ENCODE peak calls at places on chromosome 20, in eight cellular contexts. Z is tibial artery; E is activated CD4-positive, alpha-beta T cell treated with anti-CD3 and anti-CD28 coated beads for 4 hours; P is DMS53; M is H7; R is EH; N is A549; S is AG09319. D is an unnamed sample.

GRCh38 chr20:137668-138131 is 4.7 kb upstream of the DEFB126 start:
- DNase-seq in P (peak), Z (no peak), M (peak), E (no peak), R (no peak), S (no peak), N (peak), D (no peak)

GRCh38 chr20:869606-870005 is 36.1 kb downstream of the FAM110A start:
- DNase-seq in E (no peak), R (no peak), Z (no peak), S (no peak), P (no peak), M (no peak), N (no peak), D (no peak)

GRCh38 chr20:12414446-12415274 is 497.0 kb downstream of the BTBD3 start:
- DNase-seq in R (no peak), N (no peak), P (peak), S (no peak), Z (no peak), M (no peak), E (no peak), D (peak)

GRCh38 chr20:47791084-47791599 is 5.9 kb upstream of the SULF2 start:
- DNase-seq in Z (no peak), S (no peak), R (no peak), M (no peak), P (no peak), N (no peak), E (no peak), D (peak)

GRCh38 chr20:53210931-53211330 is 238.8 kb downstream of the TSHZ2 start:
- DNase-seq in M (no peak), Z (no peak), P (no peak), R (no peak), S (no peak), N (no peak), E (no peak), D (no peak)

GRCh38 chr20:2125474-2126112 is 24.0 kb downstream of the STK35 start:
- DNase-seq in Z (no peak), E (no peak), S (no peak), N (no peak), M (no peak), P (no peak), R (no peak), D (no peak)

GRCh38 chr20:36128463-36129176 is 25.9 kb upstream of the EPB41L1 start:
- DNase-seq in R (peak), Z (no peak), P (no peak), E (no peak), N (no peak), M (no peak), S (peak), D (peak)

GRCh38 chr20:37223053-37223452 is 38.6 kb downstream of the GHRH start:
- DNase-seq in N (no peak), M (no peak), R (peak), Z (peak), S (peak), E (no peak), P (peak), D (peak)

GRCh38 chr20:4076033-4076432 is 60.7 kb upstream of the RNF24 start:
- DNase-seq in E (no peak), P (no peak), Z (no peak), N (no peak), M (no peak), S (no peak), R (no peak), D (no peak)

GRCh38 chr20:43900496-43900895 is 14.2 kb upstream of the TOX2 start:
- DNase-seq in R (no peak), N (no peak), S (no peak), P (no peak), E (no peak), M (peak), Z (no peak), D (no peak)

GRCh38 chr20:23551383-23551782 is 16.9 kb downstream of the CST9L start:
- DNase-seq in S (no peak), Z (no peak), P (no peak), R (no peak), N (no peak), E (no peak), M (no peak), D (no peak)

GRCh38 chr20:3890410-3890751 is 1.2 kb downstream of the PANK2 start:
- DNase-seq in S (no peak), N (peak), E (no peak), R (peak), Z (peak), M (no peak), P (peak), D (peak)

GRCh38 chr20:44576297-44576696 is 6.1 kb upstream of the PKIG start:
- DNase-seq in E (no peak), P (peak), S (no peak), M (no peak), R (peak), Z (no peak), N (no peak), D (no peak)

GRCh38 chr20:11849270-11849920 is 68.3 kb upstream of the BTBD3 start:
- DNase-seq in Z (no peak), R (peak), N (no peak), E (no peak), M (no peak), P (no peak), S (no peak), D (no peak)

GRCh38 chr20:4542270-4542669 is 179.4 kb upstream of the PRND start:
- DNase-seq in S (no peak), E (no peak), R (no peak), N (no peak), M (no peak), Z (no peak), P (no peak), D (no peak)

GRCh38 chr20:8020314-8021079 is 936 bp upstream of the TMX4 start:
- DNase-seq in N (no peak), R (peak), Z (no peak), S (no peak), M (no peak), E (no peak), P (peak), D (no peak)

GRCh38 chr20:43840382-43841070 is 74.1 kb upstream of the TOX2 start:
- DNase-seq in N (peak), Z (no peak), M (peak), E (peak), P (peak), R (peak), S (no peak), D (peak)

GRCh38 chr20:63974402-63975200 is 4.8 kb downstream of the SAMD10 start:
- DNase-seq in N (no peak), S (no peak), R (peak), E (no peak), P (peak), Z (no peak), M (peak), D (no peak)

GRCh38 chr20:49543071-49543857 is 24.7 kb downstream of the PTGIS start:
- DNase-seq in R (no peak), E (no peak), M (no peak), P (no peak), Z (no peak), N (no peak), S (no peak), D (no peak)

GRCh38 chr20:3784226-3784853 is 2.2 kb downstream of the CENPB start:
- DNase-seq in Z (no peak), R (no peak), M (peak), P (no peak), S (no peak), N (no peak), E (no peak), D (no peak)

GRCh38 chr20:31806564-31807355 is 12.4 kb upstream of the MYLK2 start:
- DNase-seq in R (peak), N (no peak), P (no peak), M (no peak), S (no peak), E (no peak), Z (no peak), D (no peak)

GRCh38 chr20:63955846-63956663 is at the start of gene UCKL1:
- DNase-seq in R (peak), S (peak), E (peak), M (peak), Z (peak), N (peak), P (peak), D (peak)

GRCh38 chr20:58192567-58192966 is 35.9 kb downstream of the ANKRD60 start:
- DNase-seq in N (no peak), M (peak), Z (no peak), R (no peak), E (peak), S (no peak), P (no peak), D (no peak)

GRCh38 chr20:728022-728944 is 40.0 kb downstream of the SLC52A3 start:
- DNase-seq in S (no peak), E (peak), N (peak), P (peak), M (peak), R (peak), Z (no peak), D (peak)

GRCh38 chr20:32822189-32822588 is 2.4 kb downstream of the MAPRE1 start:
- DNase-seq in N (no peak), Z (no peak), P (no peak), S (no peak), M (no peak), E (no peak), R (peak), D (no peak)

GRCh38 chr20:1327827-1328679 is 886 bp downstream of the SDCBP2 start:
- DNase-seq in P (peak), Z (no peak), M (peak), N (no peak), S (no peak), R (no peak), E (no peak), D (no peak)

GRCh38 chr20:58719258-58719657 is 26.7 kb downstream of the NPEPL1 start:
- DNase-seq in M (peak), S (no peak), N (no peak), R (no peak), P (no peak), E (no peak), Z (no peak), D (no peak)